ENCODE peak calls at places on chromosomes 7 and 10, in six cellular contexts. S, G, X, Z, N and W are unnamed samples.

GRCh38 chr10:112250555-112250954 is 32.6 kb upstream of the TECTB start:
- DNase-seq in S (peak), G (peak), X (no peak), Z (no peak), N (no peak), W (no peak)

GRCh38 chr10:51667992-51668689 is 31.3 kb downstream of the CSTF2T start:
- DNase-seq in S (peak), G (peak), X (no peak), Z (no peak), N (no peak), W (no peak)

GRCh38 chr7:23277359-23277989 is 21.7 kb upstream of the MALSU1 start:
- DNase-seq in S (peak), G (peak), X (peak), Z (peak), N (peak), W (no peak)

GRCh38 chr10:11245510-11245909 is 227.8 kb downstream of the CELF2 start:
- DNase-seq in S (no peak), G (no peak), X (peak), Z (peak), N (no peak), W (no peak)

GRCh38 chr7:106283501-106283830 is 1.3 kb downstream of the NAMPT start:
- DNase-seq in S (no peak), G (no peak), X (no peak), Z (no peak), N (no peak), W (no peak)

GRCh38 chr10:24944512-24945255 is 7.7 kb downstream of the PRTFDC1 start:
- DNase-seq in S (peak), G (peak), X (peak), Z (no peak), N (peak), W (no peak)

GRCh38 chr10:70523549-70523948 is 45.0 kb downstream of the PALD1 start:
- DNase-seq in S (no peak), G (no peak), X (peak), Z (no peak), N (no peak), W (no peak)

GRCh38 chr7:45940939-45941338 is 19.9 kb upstream of the IGFBP3 start:
- DNase-seq in S (no peak), G (no peak), X (no peak), Z (no peak), N (no peak), W (no peak)

GRCh38 chr7:112225006-112225405 is 18.5 kb downstream of the ZNF277 start:
- DNase-seq in S (no peak), G (no peak), X (no peak), Z (no peak), N (no peak), W (no peak)

GRCh38 chr10:51860257-51860656 is 160.9 kb upstream of the CSTF2T start:
- DNase-seq in S (peak), G (peak), X (peak), Z (no peak), N (peak), W (no peak)

GRCh38 chr7:129993275-129993674 is 40.5 kb upstream of the UBE2H start:
- DNase-seq in S (no peak), G (no peak), X (no peak), Z (no peak), N (no peak), W (no peak)

GRCh38 chr10:7529638-7530037 is 118.8 kb upstream of the SFMBT2 start:
- DNase-seq in S (no peak), G (no peak), X (peak), Z (no peak), N (no peak), W (no peak)

GRCh38 chr7:142063551-142064442 is 47.7 kb upstream of the MGAM2 start:
- DNase-seq in S (no peak), G (no peak), X (no peak), Z (no peak), N (no peak), W (no peak)

GRCh38 chr7:41820117-41820671 is 117.3 kb upstream of the INHBA start:
- DNase-seq in S (peak), G (no peak), X (no peak), Z (no peak), N (no peak), W (no peak)

GRCh38 chr10:131708225-131708624 is 192.6 kb upstream of the PPP2R2D start:
- DNase-seq in S (no peak), G (no peak), X (no peak), Z (no peak), N (no peak), W (no peak)

GRCh38 chr7:1584700-1585099 is 14.9 kb upstream of the PSMG3 start:
- DNase-seq in S (no peak), G (no peak), X (no peak), Z (no peak), N (no peak), W (no peak)

GRCh38 chr7:36188923-36189322 is 35.9 kb downstream of the EEPD1 start:
- DNase-seq in S (no peak), G (no peak), X (no peak), Z (no peak), N (no peak), W (no peak)

GRCh38 chr10:69645296-69645665 is 15.2 kb downstream of the FAM241B start:
- DNase-seq in S (no peak), G (no peak), X (peak), Z (no peak), N (no peak), W (no peak)

GRCh38 chr10:123614888-123615287 is 51.3 kb upstream of the GPR26 start:
- DNase-seq in S (peak), G (no peak), X (peak), Z (peak), N (peak), W (peak)

GRCh38 chr10:125156739-125157472 is 3.5 kb downstream of the CTBP2 start:
- DNase-seq in S (no peak), G (no peak), X (no peak), Z (no peak), N (peak), W (no peak)

GRCh38 chr7:27088002-27088931 is 7.5 kb downstream of the HOXA1 start:
- DNase-seq in S (no peak), G (no peak), X (no peak), Z (no peak), N (no peak), W (no peak)

GRCh38 chr10:13439771-13440708 is 88.8 kb downstream of the BEND7 start:
- DNase-seq in S (peak), G (peak), X (peak), Z (peak), N (peak), W (peak)

GRCh38 chr10:131845505-131846223 is 55.1 kb upstream of the PPP2R2D start:
- DNase-seq in S (no peak), G (no peak), X (no peak), Z (no peak), N (no peak), W (peak)